ENCODE peak calls at places on chromosomes 16 and 17, in six cellular contexts. E, R, W, A, T and U are unnamed samples.

GRCh38 chr16:69514366-69514765 is 51.4 kb upstream of the NFAT5 start:
- DNase-seq in E (no peak), R (no peak), W (no peak), T (no peak), A (no peak), U (no peak)

GRCh38 chr17:48567646-48568354 is 10.3 kb downstream of the HOXB4 start:
- DNase-seq in T (no peak), W (no peak), E (no peak), A (no peak), R (no peak), U (no peak)

GRCh38 chr17:43020030-43020621 is 2.1 kb downstream of the VAT1 start:
- DNase-seq in R (no peak), A (no peak), W (no peak), E (no peak), T (no peak), U (no peak)

GRCh38 chr16:74903882-74904678 is 80.8 kb downstream of the WDR59 start:
- DNase-seq in W (no peak), A (no peak), E (no peak), R (no peak), T (no peak), U (no peak)

GRCh38 chr17:50831430-50832064 is 3.8 kb upstream of the WFIKKN2 start:
- DNase-seq in E (no peak), T (no peak), R (no peak), W (no peak), A (no peak), U (no peak)

GRCh38 chr16:27982184-27982583 is 81.3 kb downstream of the GSG1L start:
- DNase-seq in E (no peak), W (no peak), T (peak; percentile 5), A (no peak), R (no peak), U (no peak)

GRCh38 chr17:2054740-2055493 is at the start of gene HIC1:
- DNase-seq in A (peak; percentile 64), T (peak; percentile 87), W (peak; percentile 79), E (no peak), R (peak; percentile 76), U (peak; percentile 85)

GRCh38 chr16:272633-273546 is 2.9 kb downstream of the RGS11 start:
- DNase-seq in W (no peak), E (no peak), A (no peak), T (no peak), R (no peak), U (no peak)

GRCh38 chr17:64423881-64424280 is 25.0 kb upstream of the MILR1 start:
- DNase-seq in E (no peak), T (no peak), A (no peak), W (no peak), R (no peak), U (no peak)

GRCh38 chr16:88430524-88431446 is 22.3 kb upstream of the ZFPM1 start:
- DNase-seq in E (no peak), R (peak; percentile 29), W (peak; percentile 53), T (no peak), A (peak; percentile 11), U (no peak)

GRCh38 chr17:48194097-48194550 is 86.6 kb downstream of the SNX11 start:
- DNase-seq in A (no peak), W (no peak), R (no peak), T (no peak), E (no peak), U (no peak)

GRCh38 chr17:3754458-3755334 is 31.0 kb downstream of the HASPIN start:
- DNase-seq in T (peak; percentile 95), E (peak; percentile 92), R (peak; percentile 68), A (peak; percentile 76), W (peak; percentile 66), U (peak; percentile 40)

GRCh38 chr16:27254262-27254811 is 14.2 kb downstream of the NSMCE1 start:
- DNase-seq in W (no peak), E (no peak), R (no peak), T (no peak), A (no peak), U (no peak)

GRCh38 chr17:36117505-36118382 is 14.1 kb downstream of the CCL4 start:
- DNase-seq in R (no peak), E (no peak), A (no peak), T (no peak), W (no peak), U (no peak)